ENCODE peak calls at places on chromosomes 1 and 21, in four cellular contexts. One of them, this sample, is unnamed. For H3K4me1, the result is how much of the 10 kb centered on the place peaks cover.

GRCh38 chr1:150162582-150162861 is 12.8 kb downstream of the PLEKHO1 start:
- DNase-seq in PC-9: no peak
- DNase-seq in H9: no peak
- DNase-seq in GM23248: no peak
- DNase-seq in this sample: no peak

GRCh38 chr1:231420959-231421615 is 1.0 kb downstream of the EGLN1 start:
- DNase-seq in PC-9: peak
- DNase-seq in H9: peak
- DNase-seq in GM23248: peak
- DNase-seq in this sample: peak

GRCh38 chr1:5980314-5981008 is 11.8 kb downstream of the NPHP4 start:
- DNase-seq in PC-9: no peak
- DNase-seq in H9: peak
- DNase-seq in GM23248: peak
- DNase-seq in this sample: no peak

GRCh38 chr1:209937996-209938959 is at the start of gene SYT14:
- DNase-seq in PC-9: no peak
- DNase-seq in H9: peak
- DNase-seq in GM23248: peak
- DNase-seq in this sample: peak

GRCh38 chr1:230581446-230582079 is 60.7 kb upstream of the COG2 start:
- DNase-seq in PC-9: no peak
- DNase-seq in H9: peak
- DNase-seq in GM23248: no peak
- DNase-seq in this sample: peak

GRCh38 chr1:51264470-51264869 is 28.4 kb downstream of the RNF11 start:
- DNase-seq in PC-9: peak
- DNase-seq in H9: no peak
- DNase-seq in GM23248: peak
- DNase-seq in this sample: peak

GRCh38 chr21:32476661-32477423 is 64.3 kb downstream of the EVA1C start:
- DNase-seq in PC-9: no peak
- DNase-seq in H9: peak
- DNase-seq in GM23248: no peak
- DNase-seq in this sample: no peak

GRCh38 chr1:87853576-87854351 is 525.1 kb downstream of the LMO4 start:
- DNase-seq in PC-9: no peak
- DNase-seq in H9: no peak
- DNase-seq in GM23248: peak
- DNase-seq in this sample: no peak

GRCh38 chr1:52726265-52727113 is at the start of gene ZYG11B:
- DNase-seq in PC-9: peak
- DNase-seq in H9: peak
- DNase-seq in GM23248: peak
- DNase-seq in this sample: peak

GRCh38 chr21:25107708-25108107 is 499.6 kb downstream of the MRPL39 start:
- DNase-seq in PC-9: no peak
- DNase-seq in H9: no peak
- DNase-seq in GM23248: peak
- DNase-seq in this sample: peak

GRCh38 chr1:115237507-115237906 is 100.5 kb downstream of the NGF start:
- DNase-seq in PC-9: no peak
- DNase-seq in H9: no peak
- DNase-seq in GM23248: peak
- DNase-seq in this sample: peak

GRCh38 chr1:86972262-86972661 is 57.8 kb downstream of the HS2ST1 start:
- DNase-seq in PC-9: no peak
- DNase-seq in H9: no peak
- DNase-seq in GM23248: no peak
- DNase-seq in this sample: no peak

GRCh38 chr1:92481598-92482403 is 4.9 kb downstream of the GFI1 start:
- DNase-seq in PC-9: no peak
- DNase-seq in H9: peak
- DNase-seq in GM23248: peak
- DNase-seq in this sample: no peak

GRCh38 chr1:10431065-10431730 is 965 bp downstream of the CENPS start:
- DNase-seq in PC-9: no peak
- DNase-seq in H9: no peak
- DNase-seq in GM23248: peak
- DNase-seq in this sample: peak

GRCh38 chr1:223269006-223269405 is 95.0 kb downstream of the SUSD4 start:
- DNase-seq in PC-9: no peak
- DNase-seq in H9: no peak
- DNase-seq in GM23248: no peak
- DNase-seq in this sample: no peak

GRCh38 chr1:207218512-207219352 is 102.7 kb upstream of the CD55 start:
- DNase-seq in PC-9: no peak
- DNase-seq in H9: no peak
- DNase-seq in GM23248: no peak
- DNase-seq in this sample: peak

GRCh38 chr1:240591078-240591477 is 20.9 kb downstream of the GREM2 start:
- DNase-seq in PC-9: no peak
- DNase-seq in H9: no peak
- DNase-seq in GM23248: no peak
- DNase-seq in this sample: no peak

GRCh38 chr1:171805395-171806115 is 24.1 kb downstream of the METTL13 start:
- DNase-seq in PC-9: no peak
- DNase-seq in H9: no peak
- DNase-seq in GM23248: peak
- DNase-seq in this sample: no peak

GRCh38 chr1:167488786-167489185 is 29.5 kb downstream of the CD247 start:
- DNase-seq in PC-9: no peak
- DNase-seq in H9: no peak
- DNase-seq in GM23248: no peak
- DNase-seq in this sample: no peak

GRCh38 chr1:94805912-94806311 is 14.2 kb upstream of the SLC44A3 start:
- DNase-seq in PC-9: peak
- DNase-seq in H9: peak
- DNase-seq in GM23248: peak
- DNase-seq in this sample: peak

GRCh38 chr1:212968385-212968863 is 18.1 kb downstream of the VASH2 start:
- DNase-seq in PC-9: no peak
- DNase-seq in H9: peak
- DNase-seq in GM23248: no peak
- DNase-seq in this sample: no peak

GRCh38 chr21:45207839-45208626 is 79.7 kb downstream of the POFUT2 start:
- DNase-seq in PC-9: no peak
- DNase-seq in H9: no peak
- DNase-seq in GM23248: no peak
- DNase-seq in this sample: no peak

GRCh38 chr1:176857632-176858031 is 306.9 kb downstream of the ASTN1 start:
- DNase-seq in PC-9: no peak
- DNase-seq in H9: no peak
- DNase-seq in GM23248: peak
- DNase-seq in this sample: peak

GRCh38 chr1:101228424-101229134 is 8.2 kb upstream of the S1PR1 start:
- DNase-seq in PC-9: no peak
- DNase-seq in H9: no peak
- DNase-seq in GM23248: no peak
- DNase-seq in this sample: no peak

GRCh38 chr1:9629445-9630201 is 21.9 kb upstream of the PIK3CD start:
- DNase-seq in PC-9: no peak
- DNase-seq in H9: no peak
- DNase-seq in GM23248: no peak
- DNase-seq in this sample: no peak

GRCh38 chr1:211623510-211623909 is 44.5 kb upstream of the SLC30A1 start:
- DNase-seq in PC-9: no peak
- DNase-seq in H9: no peak
- DNase-seq in GM23248: no peak
- DNase-seq in this sample: no peak

GRCh38 chr1:2275796-2276536 is 47.8 kb downstream of the SKI start:
- DNase-seq in PC-9: no peak
- DNase-seq in H9: peak
- DNase-seq in GM23248: peak
- DNase-seq in this sample: no peak

GRCh38 chr1:234579967-234580366 is 30.0 kb downstream of the IRF2BP2 start:
- DNase-seq in PC-9: no peak
- DNase-seq in H9: no peak
- DNase-seq in GM23248: peak
- DNase-seq in this sample: peak

GRCh38 chr1:85078903-85079302 is 30.6 kb upstream of the MCOLN3 start:
- DNase-seq in PC-9: no peak
- DNase-seq in H9: no peak
- DNase-seq in GM23248: peak
- DNase-seq in this sample: peak

GRCh38 chr1:229203030-229203751 is 67.7 kb upstream of the RAB4A start:
- DNase-seq in PC-9: peak
- DNase-seq in H9: peak
- DNase-seq in GM23248: peak
- DNase-seq in this sample: peak

GRCh38 chr1:22636369-22636768 is at the start of gene C1QA:
- DNase-seq in PC-9: no peak
- DNase-seq in H9: no peak
- DNase-seq in GM23248: no peak
- DNase-seq in this sample: no peak

GRCh38 chr1:82090104-82090503 is 289.4 kb downstream of the ADGRL2 start:
- DNase-seq in PC-9: no peak
- DNase-seq in H9: no peak
- DNase-seq in GM23248: peak
- DNase-seq in this sample: peak

GRCh38 chr1:176043537-176043936 is 163.5 kb downstream of the COP1 start:
- DNase-seq in PC-9: no peak
- DNase-seq in H9: no peak
- DNase-seq in GM23248: no peak
- DNase-seq in this sample: no peak

GRCh38 chr1:202085682-202086373 is 36.9 kb upstream of the GPR37L1 start:
- DNase-seq in PC-9: peak
- DNase-seq in H9: peak
- DNase-seq in GM23248: no peak
- DNase-seq in this sample: no peak

GRCh38 chr1:19644422-19644760 is 280 bp downstream of the NBL1 start:
- DNase-seq in PC-9: no peak
- DNase-seq in H9: no peak
- DNase-seq in GM23248: no peak
- DNase-seq in this sample: no peak
- H3K4me1 ChIP-seq in PC-9: under half
- H3K4me1 ChIP-seq in H9: under half
- H3K4me1 ChIP-seq in GM23248: under half
- H3K4me1 ChIP-seq in this sample: under half

DNA sequence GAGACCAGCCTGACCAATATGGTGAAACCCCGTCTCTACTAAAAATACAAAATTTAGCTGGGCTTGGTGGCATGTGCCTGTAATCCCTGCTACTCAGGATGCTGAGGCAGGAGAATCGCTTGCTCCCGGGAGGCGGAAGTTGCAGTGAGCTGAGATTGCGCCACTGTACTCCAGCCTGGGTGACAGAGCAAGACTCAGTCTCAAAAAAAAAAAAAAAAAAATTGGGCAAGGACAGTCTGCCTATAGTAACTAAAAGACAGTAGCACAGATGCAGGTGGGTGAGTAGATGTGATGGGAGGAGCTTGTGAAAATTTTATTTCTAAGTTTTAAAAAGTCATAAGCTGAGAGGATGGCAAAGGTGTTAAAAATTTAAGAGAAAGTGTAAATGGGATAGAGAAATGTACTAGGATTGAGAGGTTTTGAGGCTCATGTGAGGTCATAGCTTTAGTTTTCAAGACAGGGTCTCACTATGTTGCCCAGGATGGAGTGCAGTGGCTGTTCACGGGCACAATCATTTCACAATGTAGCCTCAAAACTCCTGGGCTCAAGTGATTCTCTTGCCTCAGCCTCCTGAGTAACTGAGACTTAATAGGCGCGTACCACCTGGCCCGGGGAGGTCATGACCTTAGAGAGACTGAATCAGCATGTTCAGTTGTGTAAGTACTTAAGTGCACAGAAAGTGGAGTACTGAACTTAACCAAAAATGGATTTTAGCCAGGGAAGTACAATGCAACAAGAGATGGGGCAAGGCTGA is 33.7 kb downstream of the PTP4A2 start:
- DNase-seq in PC-9: peak
- DNase-seq in H9: no peak
- DNase-seq in GM23248: no peak
- DNase-seq in this sample: peak
- H2AFZ ChIP-seq in PC-9: no peak
- H2AFZ ChIP-seq in H9: no peak
- H2AFZ ChIP-seq in GM23248: no peak
- H2AFZ ChIP-seq in this sample: no peak

GRCh38 chr1:54338479-54338878 is 67.7 kb downstream of the SSBP3 start:
- DNase-seq in PC-9: no peak
- DNase-seq in H9: no peak
- DNase-seq in GM23248: no peak
- DNase-seq in this sample: no peak

GRCh38 chr1:54337034-54337433 is 69.2 kb downstream of the SSBP3 start:
- DNase-seq in PC-9: no peak
- DNase-seq in H9: no peak
- DNase-seq in GM23248: no peak
- DNase-seq in this sample: no peak

GRCh38 chr1:54339126-54339525 is 67.1 kb downstream of the SSBP3 start:
- DNase-seq in PC-9: no peak
- DNase-seq in H9: no peak
- DNase-seq in GM23248: no peak
- DNase-seq in this sample: no peak

GRCh38 chr1:54336121-54336520 is 70.1 kb downstream of the SSBP3 start:
- DNase-seq in PC-9: no peak
- DNase-seq in H9: no peak
- DNase-seq in GM23248: no peak
- DNase-seq in this sample: no peak

GRCh38 chr1:54337928-54338327 is 68.3 kb downstream of the SSBP3 start:
- DNase-seq in PC-9: no peak
- DNase-seq in H9: no peak
- DNase-seq in GM23248: peak
- DNase-seq in this sample: no peak
- H3K4me1 ChIP-seq in PC-9: under half
- H3K4me1 ChIP-seq in H9: under half
- H3K4me1 ChIP-seq in GM23248: under half
- H3K4me1 ChIP-seq in this sample: under half

GRCh38 chr21:17613242-17613676 is 558 bp upstream of the BTG3 start:
- DNase-seq in PC-9: no peak
- DNase-seq in H9: no peak
- DNase-seq in GM23248: peak
- DNase-seq in this sample: no peak
- H2AFZ ChIP-seq in PC-9: no peak
- H2AFZ ChIP-seq in H9: no peak
- H2AFZ ChIP-seq in GM23248: peak
- H2AFZ ChIP-seq in this sample: peak

This sample was measured in PC-3.